ENCODE peak calls at places on chromosome 12, in five cellular contexts. E, G, Y, J and T are unnamed samples.

GRCh38 chr12:85007836-85008235 is 28.2 kb downstream of the TSPAN19 start:
- DNase-seq in E (no peak), G (no peak), Y (no peak), J (no peak), T (no peak)

GRCh38 chr12:24780969-24781368 is 167.9 kb downstream of the BCAT1 start:
- DNase-seq in E (peak), G (no peak), Y (no peak), J (peak), T (peak)

GRCh38 chr12:47156167-47156736 is 76.5 kb upstream of the AMIGO2 start:
- DNase-seq in E (no peak), G (no peak), Y (no peak), J (no peak), T (no peak)

GRCh38 chr12:105561981-105562726 is 231.7 kb downstream of the C12orf75 start:
- DNase-seq in E (no peak), G (peak), Y (no peak), J (peak), T (no peak)

GRCh38 chr12:34335819-34336262 is 313.5 kb downstream of the ALG10 start:
- DNase-seq in E (no peak), G (no peak), Y (no peak), J (peak), T (no peak)

GRCh38 chr12:1517007-1517406 is 77.4 kb downstream of the FBXL14 start:
- DNase-seq in E (peak), G (no peak), Y (no peak), J (peak), T (no peak)

GRCh38 chr12:1481326-1481725 is 113.1 kb downstream of the FBXL14 start:
- DNase-seq in E (no peak), G (no peak), Y (no peak), J (no peak), T (no peak)

GRCh38 chr12:132428872-132429121 is 61.2 kb upstream of the FBRSL1 start:
- DNase-seq in E (no peak), G (no peak), Y (no peak), J (no peak), T (no peak)

GRCh38 chr12:62632521-62632920 is 165.9 kb downstream of the MON2 start:
- DNase-seq in E (no peak), G (peak), Y (peak), J (no peak), T (peak)

GRCh38 chr12:124188561-124189405 is 106.1 kb upstream of the RFLNA start:
- DNase-seq in E (no peak), G (no peak), Y (no peak), J (peak), T (no peak)

GRCh38 chr12:68812553-68813241 is 4.7 kb downstream of the MDM2 start:
- DNase-seq in E (no peak), G (no peak), Y (no peak), J (no peak), T (no peak)

GRCh38 chr12:46209165-46209564 is 59.7 kb downstream of the SLC38A1 start:
- DNase-seq in E (no peak), G (no peak), Y (no peak), J (no peak), T (no peak)

GRCh38 chr12:9813821-9814798 is 13.2 kb upstream of the KLRF1 start:
- DNase-seq in E (peak), G (peak), Y (peak), J (peak), T (peak)

GRCh38 chr12:80776706-80777105 is 60.0 kb downstream of the MYF5 start:
- DNase-seq in E (no peak), G (no peak), Y (no peak), J (no peak), T (no peak)

GRCh38 chr12:124098887-124099286 is 125.9 kb downstream of the ZNF664 start:
- DNase-seq in E (no peak), G (no peak), Y (no peak), J (no peak), T (no peak)

GRCh38 chr12:113066806-113067400 is 10.4 kb downstream of the DTX1 start:
- DNase-seq in E (no peak), G (no peak), Y (no peak), J (no peak), T (no peak)

GRCh38 chr12:89370411-89370810 is 18.1 kb upstream of the DUSP6 start:
- DNase-seq in E (no peak), G (no peak), Y (no peak), J (no peak), T (no peak)

GRCh38 chr12:20451759-20452158 is 83.4 kb downstream of the PDE3A start:
- DNase-seq in E (no peak), G (no peak), Y (no peak), J (no peak), T (no peak)

GRCh38 chr12:5432011-5432400 is at the start of gene NTF3:
- DNase-seq in E (peak), G (peak), Y (peak), J (peak), T (no peak)

GRCh38 chr12:78671295-78671694 is 193.3 kb upstream of the SYT1 start:
- DNase-seq in E (no peak), G (no peak), Y (no peak), J (no peak), T (no peak)

GRCh38 chr12:101719566-101719965 is 19.7 kb downstream of the SYCP3 start:
- DNase-seq in E (no peak), G (no peak), Y (no peak), J (no peak), T (no peak)

GRCh38 chr12:70418101-70418500 is 52.0 kb downstream of the KCNMB4 start:
- DNase-seq in E (no peak), G (no peak), Y (no peak), J (no peak), T (no peak)

GRCh38 chr12:116516657-116517056 is 42.5 kb upstream of the MAP1LC3B2 start:
- DNase-seq in E (no peak), G (no peak), Y (no peak), J (no peak), T (no peak)

DNA sequence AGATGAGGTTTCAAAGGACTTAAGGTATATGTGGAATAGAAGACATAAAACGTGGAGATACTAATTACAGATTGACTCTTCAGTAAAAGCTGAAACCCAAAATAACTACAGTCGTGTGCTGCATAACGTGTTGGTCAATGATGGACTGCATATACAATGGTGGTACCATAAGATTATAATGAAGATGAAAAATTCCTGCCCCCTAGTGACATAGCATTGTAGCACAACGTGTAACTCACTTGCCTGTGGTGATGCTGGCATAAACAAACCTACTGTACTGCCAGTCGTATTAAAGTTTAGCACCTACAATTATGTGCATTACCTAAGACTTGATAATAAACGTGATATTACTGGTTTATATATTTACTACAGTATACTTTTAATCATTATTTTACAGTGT is 150.3 kb downstream of the LRRK2 start:
- DNase-seq in E (peak), G (no peak), Y (no peak), J (peak), T (no peak)
- TF ChIP-seq CTCF in E (peak), G (peak), Y (peak), J (peak), T (no peak)

DNA sequence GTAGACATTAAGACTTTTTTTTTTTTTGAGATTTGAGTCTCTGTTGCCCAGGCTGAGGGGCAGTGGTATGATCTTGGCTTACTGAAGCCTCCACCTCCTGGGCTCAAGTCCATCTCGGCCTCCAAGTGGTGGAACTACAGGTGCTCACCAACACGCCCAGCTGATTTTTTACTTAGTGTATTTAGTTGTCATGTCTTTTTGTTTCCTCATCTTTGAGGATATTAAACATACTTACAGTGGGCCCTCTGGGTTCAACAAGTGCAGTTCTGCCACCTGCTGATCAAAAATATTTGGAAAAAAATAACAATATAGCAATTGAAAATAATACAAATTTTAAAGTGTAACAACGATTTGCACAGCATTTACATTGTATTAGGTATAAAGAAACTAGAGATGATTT is 4.4 kb upstream of the B4GALNT1 start:
- DNase-seq in E (peak), G (no peak), Y (no peak), J (no peak), T (no peak)
- TF ChIP-seq CTCF in E (peak), G (no peak), Y (no peak), J (no peak), T (no peak)

GRCh38 chr12:15427913-15428312 is 105.6 kb downstream of the PTPRO start:
- DNase-seq in E (no peak), G (no peak), Y (no peak), J (no peak), T (no peak)

GRCh38 chr12:15423629-15424028 is 101.3 kb downstream of the PTPRO start:
- DNase-seq in E (no peak), G (no peak), Y (no peak), J (no peak), T (no peak)

DNA sequence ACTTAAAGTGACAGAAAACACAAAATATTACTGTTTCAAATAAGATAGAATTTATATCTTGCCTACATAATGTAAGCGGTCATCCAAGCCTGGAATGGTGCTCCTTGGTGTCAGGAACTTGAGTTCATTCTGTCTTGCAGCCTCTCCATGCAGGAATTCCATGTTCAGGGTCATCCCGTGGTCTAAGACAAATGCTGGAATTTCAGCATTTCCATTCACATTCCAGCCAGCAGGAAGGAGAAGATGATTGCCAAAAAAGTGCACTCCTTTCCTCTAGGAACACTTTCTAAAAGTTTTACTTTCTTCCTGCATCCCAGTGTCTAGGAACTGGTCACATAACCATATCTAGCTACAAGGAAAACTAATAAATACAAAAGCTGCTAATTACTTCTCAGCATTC is 106.3 kb downstream of the PTPRO start:
- DNase-seq in E (no peak), G (no peak), Y (no peak), J (no peak), T (no peak)
- TF ChIP-seq CTCF in E (no peak), G (no peak), Y (no peak), J (no peak), T (no peak)

GRCh38 chr12:111687952-111688351 is 2.1 kb downstream of the ACAD10 start:
- DNase-seq in E (no peak), G (no peak), Y (no peak), J (no peak), T (no peak)

GRCh38 chr12:111693818-111694217 is 8.0 kb downstream of the ACAD10 start:
- DNase-seq in E (no peak), G (no peak), Y (no peak), J (no peak), T (no peak)

GRCh38 chr12:111687255-111687654 is 1.4 kb downstream of the ACAD10 start:
- DNase-seq in E (peak), G (no peak), Y (no peak), J (peak), T (peak)

GRCh38 chr12:111691262-111691661 is 5.4 kb downstream of the ACAD10 start:
- DNase-seq in E (no peak), G (no peak), Y (no peak), J (no peak), T (no peak)

GRCh38 chr12:111692575-111693210 is 6.8 kb downstream of the ACAD10 start:
- DNase-seq in E (peak), G (no peak), Y (no peak), J (peak), T (no peak)
- TF ChIP-seq CTCF in E (peak), G (no peak), Y (no peak), J (peak), T (peak)

GRCh38 chr12:8560986-8561385 is 20.3 kb upstream of the CLEC4E start:
- DNase-seq in E (no peak), G (no peak), Y (no peak), J (no peak), T (no peak)

GRCh38 chr12:8564656-8565055 is 24.0 kb upstream of the CLEC4E start:
- DNase-seq in E (no peak), G (no peak), Y (no peak), J (no peak), T (no peak)

GRCh38 chr12:8559676-8560075 is 19.0 kb upstream of the CLEC4E start:
- DNase-seq in E (no peak), G (no peak), Y (no peak), J (no peak), T (no peak)

GRCh38 chr12:8563383-8563782 is 22.7 kb upstream of the CLEC4E start:
- DNase-seq in E (no peak), G (no peak), Y (no peak), J (no peak), T (no peak)

GRCh38 chr12:8562310-8562709 is 21.6 kb upstream of the CLEC4E start:
- DNase-seq in E (no peak), G (no peak), Y (no peak), J (no peak), T (no peak)
- TF ChIP-seq CTCF in E (peak), G (no peak), Y (peak), J (peak), T (no peak)

GRCh38 chr12:64318605-64319004 is 72.0 kb downstream of the C12orf56 start:
- DNase-seq in E (no peak), G (no peak), Y (no peak), J (peak), T (peak)
- TF ChIP-seq CTCF in E (no peak), G (no peak), Y (no peak), J (peak), T (no peak)